ENCODE peak calls at places on chromosome 10, in eight cellular contexts. Y, Q, L, C, F, O, H and E are unnamed samples.

GRCh38 chr10:29160110-29160669 is 128.7 kb upstream of the LYZL1 start:
- DNase-seq in Y (no peak), Q (no peak), L (no peak), C (peak), F (no peak), O (no peak), H (peak), E (peak)

GRCh38 chr10:21524526-21525366 is 736 bp downstream of the SKIDA1 start:
- DNase-seq in Y (no peak), Q (no peak), L (peak), C (no peak), F (no peak), O (peak), H (peak), E (no peak)

GRCh38 chr10:121325490-121326231 is 272.6 kb downstream of the FGFR2 start:
- DNase-seq in Y (no peak), Q (no peak), L (no peak), C (peak), F (no peak), O (no peak), H (peak), E (no peak)

GRCh38 chr10:58993480-58994221 is 182.8 kb upstream of the PHYHIPL start:
- DNase-seq in Y (no peak), Q (no peak), L (no peak), C (no peak), F (no peak), O (no peak), H (no peak), E (no peak)

GRCh38 chr10:123606955-123607354 is 59.2 kb upstream of the GPR26 start:
- DNase-seq in Y (no peak), Q (no peak), L (no peak), C (no peak), F (no peak), O (peak), H (no peak), E (no peak)

GRCh38 chr10:52755297-52756062 is 17.1 kb downstream of the MBL2 start:
- DNase-seq in Y (peak), Q (no peak), L (no peak), C (no peak), F (no peak), O (no peak), H (peak), E (no peak)

GRCh38 chr10:43892062-43892765 is 243.5 kb upstream of the ZNF32 start:
- DNase-seq in Y (no peak), Q (no peak), L (no peak), C (no peak), F (no peak), O (peak), H (no peak), E (no peak)

GRCh38 chr10:3948843-3949242 is 163.8 kb upstream of the KLF6 start:
- DNase-seq in Y (peak), Q (no peak), L (no peak), C (no peak), F (no peak), O (peak), H (no peak), E (no peak)

GRCh38 chr10:24531439-24531838 is 192.2 kb downstream of the ARHGAP21 start:
- DNase-seq in Y (no peak), Q (no peak), L (no peak), C (no peak), F (no peak), O (no peak), H (no peak), E (no peak)

GRCh38 chr10:109343293-109343692 is 580.0 kb downstream of the XPNPEP1 start:
- DNase-seq in Y (no peak), Q (no peak), L (no peak), C (no peak), F (no peak), O (no peak), H (no peak), E (no peak)

GRCh38 chr10:76251773-76252617 is 820.6 kb downstream of the LRMDA start:
- DNase-seq in Y (peak), Q (peak), L (peak), C (no peak), F (no peak), O (no peak), H (no peak), E (no peak)

GRCh38 chr10:132575320-132576201 is 38.0 kb downstream of the INPP5A start:
- DNase-seq in Y (no peak), Q (no peak), L (peak), C (no peak), F (no peak), O (peak), H (no peak), E (no peak)

GRCh38 chr10:3538850-3539531 is 246.0 kb downstream of the KLF6 start:
- DNase-seq in Y (no peak), Q (no peak), L (peak), C (no peak), F (no peak), O (peak), H (no peak), E (peak)

GRCh38 chr10:99630439-99630838 is 10.2 kb upstream of the SLC25A28 start:
- DNase-seq in Y (peak), Q (no peak), L (peak), C (peak), F (no peak), O (no peak), H (peak), E (no peak)

GRCh38 chr10:3067045-3067858 is at the start of gene PFKP:
- DNase-seq in Y (peak), Q (peak), L (peak), C (no peak), F (peak), O (peak), H (no peak), E (no peak)

GRCh38 chr10:8331387-8331786 is 276.9 kb downstream of the GATA3 start:
- DNase-seq in Y (no peak), Q (no peak), L (no peak), C (no peak), F (no peak), O (no peak), H (no peak), E (no peak)

GRCh38 chr10:15684768-15685167 is 35.0 kb downstream of the ITGA8 start:
- DNase-seq in Y (no peak), Q (no peak), L (no peak), C (no peak), F (no peak), O (no peak), H (no peak), E (no peak)

GRCh38 chr10:65377687-65378086 is 1548.1 kb upstream of the LRRTM3 start:
- DNase-seq in Y (no peak), Q (no peak), L (no peak), C (no peak), F (no peak), O (no peak), H (no peak), E (no peak)

GRCh38 chr10:794382-794956 is 105.0 kb upstream of the DIP2C start:
- DNase-seq in Y (no peak), Q (peak), L (no peak), C (no peak), F (no peak), O (peak), H (peak), E (no peak)

GRCh38 chr10:9987197-9987596 is 1030.5 kb upstream of the CELF2 start:
- DNase-seq in Y (no peak), Q (no peak), L (no peak), C (no peak), F (no peak), O (no peak), H (no peak), E (no peak)

GRCh38 chr10:132516771-132517725 is 20.5 kb upstream of the INPP5A start:
- DNase-seq in Y (peak), Q (peak), L (peak), C (no peak), F (peak), O (peak), H (peak), E (peak)

GRCh38 chr10:132162590-132163277 is 24.0 kb upstream of the DPYSL4 start:
- DNase-seq in Y (peak), Q (no peak), L (peak), C (no peak), F (no peak), O (no peak), H (no peak), E (no peak)

GRCh38 chr10:59843733-59844132 is 62.6 kb downstream of the CCDC6 start:
- DNase-seq in Y (no peak), Q (no peak), L (no peak), C (no peak), F (no peak), O (no peak), H (no peak), E (no peak)

GRCh38 chr10:33066558-33067236 is 108.7 kb upstream of the ITGB1 start:
- DNase-seq in Y (no peak), Q (no peak), L (no peak), C (no peak), F (no peak), O (no peak), H (no peak), E (no peak)

GRCh38 chr10:110544958-110545537 is 22.4 kb upstream of the SMC3 start:
- DNase-seq in Y (no peak), Q (no peak), L (no peak), C (no peak), F (no peak), O (no peak), H (no peak), E (no peak)

GRCh38 chr10:95325863-95326262 is 35.1 kb upstream of the PDLIM1 start:
- DNase-seq in Y (no peak), Q (no peak), L (no peak), C (no peak), F (no peak), O (no peak), H (no peak), E (no peak)

GRCh38 chr10:36172054-36172531 is 530.0 kb upstream of the FZD8 start:
- DNase-seq in Y (no peak), Q (no peak), L (no peak), C (no peak), F (no peak), O (no peak), H (no peak), E (no peak)

GRCh38 chr10:125411724-125412123 is 251.4 kb upstream of the CTBP2 start:
- DNase-seq in Y (no peak), Q (no peak), L (no peak), C (peak), F (no peak), O (no peak), H (no peak), E (no peak)

GRCh38 chr10:82164333-82164732 is 289.3 kb downstream of the NRG3 start:
- DNase-seq in Y (no peak), Q (no peak), L (no peak), C (no peak), F (no peak), O (no peak), H (no peak), E (no peak)

GRCh38 chr10:122855745-122856144 is 10.1 kb upstream of the CUZD1 start:
- DNase-seq in Y (no peak), Q (no peak), L (no peak), C (no peak), F (no peak), O (no peak), H (no peak), E (no peak)

GRCh38 chr10:69968830-69969229 is 83.8 kb upstream of the MACROH2A2 start:
- DNase-seq in Y (no peak), Q (no peak), L (no peak), C (peak), F (no peak), O (no peak), H (peak), E (no peak)

GRCh38 chr10:131003455-131003854 is 308.1 kb downstream of the TCERG1L start:
- DNase-seq in Y (no peak), Q (no peak), L (no peak), C (no peak), F (no peak), O (peak), H (no peak), E (no peak)

GRCh38 chr10:112797221-112797620 is 152.8 kb upstream of the TCF7L2 start:
- DNase-seq in Y (no peak), Q (no peak), L (no peak), C (no peak), F (no peak), O (no peak), H (no peak), E (no peak)

GRCh38 chr10:111299037-111299436 is 222.2 kb downstream of the ADRA2A start:
- DNase-seq in Y (no peak), Q (no peak), L (no peak), C (no peak), F (no peak), O (no peak), H (no peak), E (no peak)

GRCh38 chr10:95729323-95730055 is 26.5 kb upstream of the ENTPD1 start:
- DNase-seq in Y (no peak), Q (no peak), L (no peak), C (no peak), F (no peak), O (no peak), H (no peak), E (no peak)

GRCh38 chr10:9262770-9263169 is 1208.3 kb downstream of the GATA3 start:
- DNase-seq in Y (no peak), Q (no peak), L (no peak), C (no peak), F (no peak), O (no peak), H (no peak), E (no peak)

GRCh38 chr10:35324196-35324595 is 12.1 kb upstream of the CCNY start:
- DNase-seq in Y (no peak), Q (no peak), L (no peak), C (no peak), F (no peak), O (no peak), H (no peak), E (no peak)

GRCh38 chr10:127302343-127302742 is 106.0 kb upstream of the INSYN2A start:
- DNase-seq in Y (no peak), Q (no peak), L (no peak), C (no peak), F (no peak), O (no peak), H (peak), E (no peak)

GRCh38 chr10:11279286-11279685 is 261.6 kb downstream of the CELF2 start:
- DNase-seq in Y (no peak), Q (no peak), L (no peak), C (no peak), F (no peak), O (peak), H (no peak), E (no peak)

GRCh38 chr10:11282661-11283060 is 265.0 kb downstream of the CELF2 start:
- DNase-seq in Y (no peak), Q (no peak), L (no peak), C (no peak), F (no peak), O (peak), H (no peak), E (no peak)

GRCh38 chr10:11282156-11282555 is 264.5 kb downstream of the CELF2 start:
- DNase-seq in Y (no peak), Q (no peak), L (no peak), C (no peak), F (no peak), O (peak), H (no peak), E (no peak)

GRCh38 chr10:11276475-11276990 is 258.9 kb downstream of the CELF2 start:
- DNase-seq in Y (no peak), Q (no peak), L (no peak), C (no peak), F (no peak), O (no peak), H (no peak), E (no peak)

GRCh38 chr10:11280187-11280932 is 262.7 kb downstream of the CELF2 start:
- DNase-seq in Y (no peak), Q (no peak), L (no peak), C (no peak), F (no peak), O (peak), H (no peak), E (no peak)
- TF ChIP-seq POLR2A in Y (no peak), Q (no peak), L (no peak), C (no peak), F (no peak), O (no peak), H (no peak), E (no peak)

GRCh38 chr10:5945203-5945534 is 32.2 kb downstream of the IL15RA start:
- DNase-seq in Y (no peak), Q (peak), L (no peak), C (no peak), F (no peak), O (no peak), H (no peak), E (no peak)
- H3K4me3 ChIP-seq in Y (peak), Q (peak), L (no peak), C (no peak), F (peak), O (no peak), H (peak), E (peak)

GRCh38 chr10:46016190-46016589 is 14.2 kb downstream of the NCOA4 start:
- DNase-seq in Y (no peak), Q (no peak), L (no peak), C (no peak), F (no peak), O (no peak), H (no peak), E (no peak)

GRCh38 chr10:46014683-46015405 is 15.6 kb downstream of the NCOA4 start:
- DNase-seq in Y (no peak), Q (no peak), L (no peak), C (no peak), F (no peak), O (no peak), H (no peak), E (no peak)

GRCh38 chr10:46016811-46017210 is 13.6 kb downstream of the NCOA4 start:
- DNase-seq in Y (no peak), Q (no peak), L (no peak), C (no peak), F (no peak), O (no peak), H (no peak), E (no peak)

GRCh38 chr10:46017733-46018132 is 12.7 kb downstream of the NCOA4 start:
- DNase-seq in Y (no peak), Q (no peak), L (no peak), C (no peak), F (no peak), O (no peak), H (no peak), E (no peak)

GRCh38 chr10:46014215-46014614 is 16.2 kb downstream of the NCOA4 start:
- DNase-seq in Y (no peak), Q (no peak), L (no peak), C (no peak), F (no peak), O (no peak), H (no peak), E (no peak)
- TF ChIP-seq POLR2A in Y (no peak), Q (no peak), L (no peak), C (no peak), F (no peak), O (no peak), H (no peak), E (no peak)

DNA sequence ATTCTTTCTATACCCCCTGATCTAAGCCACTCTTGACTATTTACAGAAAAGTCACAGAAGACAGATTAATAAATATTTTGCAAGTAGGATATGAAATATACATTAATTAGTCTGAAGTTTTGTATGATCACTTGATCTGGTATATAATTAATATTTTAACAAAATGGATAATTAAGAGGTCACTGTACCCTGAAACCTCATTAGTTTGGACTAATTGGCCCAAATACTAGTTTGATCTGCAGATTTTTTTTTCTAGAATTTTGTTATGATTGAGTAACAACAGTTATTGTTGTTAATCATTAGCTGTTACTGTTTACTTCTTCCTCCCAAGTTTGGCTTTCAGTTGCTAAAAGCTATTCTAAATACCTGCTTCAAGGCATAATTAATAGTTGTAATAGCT is 2.7 kb downstream of the NHLRC2 start:
- DNase-seq in Y (no peak), Q (no peak), L (no peak), C (no peak), F (no peak), O (no peak), H (no peak), E (no peak)
- H3K4me3 ChIP-seq in Y (no peak), Q (no peak), L (no peak), C (no peak), F (no peak), O (no peak), H (peak), E (no peak)

DNA sequence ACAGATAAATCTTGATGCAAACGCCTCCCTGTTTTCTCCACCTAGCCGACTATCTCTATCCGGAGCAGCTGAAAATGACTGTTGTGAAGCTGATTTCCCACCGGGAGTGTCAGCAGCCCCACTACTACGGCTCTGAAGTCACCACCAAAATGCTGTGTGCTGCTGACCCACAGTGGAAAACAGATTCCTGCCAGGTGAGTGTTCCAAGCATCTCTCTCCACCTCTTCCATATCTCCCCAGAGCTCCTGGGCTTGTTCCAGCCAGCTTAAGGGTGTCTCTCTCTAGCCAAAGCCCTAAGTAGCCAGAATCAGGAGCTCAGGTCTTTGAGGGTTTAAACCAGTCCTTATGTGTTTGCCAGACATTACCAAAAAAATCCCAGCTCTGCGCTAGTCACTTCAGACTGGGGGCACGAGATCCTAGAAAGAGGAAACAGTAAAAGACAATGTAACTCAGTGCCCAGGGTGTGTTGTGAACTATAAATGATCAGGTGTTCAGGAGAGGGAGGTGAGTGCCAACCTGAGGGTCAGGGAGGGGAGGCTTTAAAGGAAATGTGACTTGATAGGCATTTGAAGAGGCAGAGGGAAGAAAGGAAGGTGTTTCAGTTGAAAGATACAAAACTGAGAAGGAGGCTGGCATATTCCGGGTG is 4.4 kb downstream of the PLAU start:
- DNase-seq in Y (no peak), Q (no peak), L (no peak), C (no peak), F (no peak), O (no peak), H (no peak), E (no peak)
- TF ChIP-seq POLR2A in Y (no peak), Q (no peak), L (no peak), C (no peak), F (no peak), O (no peak), H (no peak), E (no peak)

GRCh38 chr10:102246261-102246660 is 929 bp downstream of the GBF1 start:
- DNase-seq in Y (no peak), Q (no peak), L (no peak), C (no peak), F (no peak), O (no peak), H (no peak), E (no peak)

GRCh38 chr10:102243304-102243703 is 2.0 kb upstream of the PITX3 start:
- DNase-seq in Y (no peak), Q (no peak), L (no peak), C (no peak), F (no peak), O (no peak), H (peak), E (no peak)

GRCh38 chr10:102247724-102248123 is 2.4 kb downstream of the GBF1 start:
- DNase-seq in Y (no peak), Q (no peak), L (peak), C (no peak), F (no peak), O (peak), H (no peak), E (no peak)

GRCh38 chr10:102245101-102245931 is at the start of gene GBF1:
- DNase-seq in Y (peak), Q (peak), L (peak), C (peak), F (peak), O (peak), H (peak), E (peak)

DNA sequence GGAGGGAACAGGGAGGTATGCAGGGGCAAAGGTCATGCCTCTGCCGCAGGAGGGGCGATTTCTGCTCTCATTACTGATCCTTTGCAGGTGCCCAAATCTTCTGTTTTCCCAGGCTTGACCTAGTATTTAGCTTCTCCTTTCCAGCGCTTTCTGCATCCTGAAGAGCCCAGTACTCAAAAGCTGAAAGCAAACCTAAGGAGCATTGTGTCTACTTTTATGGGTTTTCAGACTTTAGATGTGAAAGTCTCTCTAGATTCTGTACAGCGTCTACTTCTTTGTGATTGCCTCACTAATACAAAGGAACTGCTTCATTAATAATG is 560 bp downstream of the GBF1 start:
- DNase-seq in Y (no peak), Q (no peak), L (no peak), C (no peak), F (no peak), O (peak), H (no peak), E (no peak)
- H3K4me3 ChIP-seq in Y (peak), Q (peak), L (peak), C (peak), F (peak), O (peak), H (peak), E (peak)

GRCh38 chr10:103620891-103621777 is 127.6 kb downstream of the NEURL1 start:
- DNase-seq in Y (no peak), Q (no peak), L (no peak), C (no peak), F (no peak), O (no peak), H (no peak), E (no peak)
- TF ChIP-seq POLR2A in Y (no peak), Q (no peak), L (no peak), C (no peak), F (no peak), O (no peak), H (no peak), E (no peak)

GRCh38 chr10:30629653-30630052 is at the start of gene LYZL2:
- DNase-seq in Y (no peak), Q (no peak), L (no peak), C (no peak), F (no peak), O (no peak), H (no peak), E (no peak)
- H3K4me3 ChIP-seq in Y (no peak), Q (no peak), L (no peak), C (no peak), F (no peak), O (no peak), H (no peak), E (no peak)